ENCODE peak calls at places on chromosome 12, in nine cellular contexts. F is T-helper 1 cell; V is stimulated activated CD4-positive, alpha-beta T cell treated with anti-CD3 and anti-CD28 coated beads, TNF-alpha, amount 100 ng/mL, for 48 hours; K is tibial artery; Y is type B pancreatic cell; L is H4; H is hepatocyte; C is RPMI7951; Q is fibroblast of the conjunctiva. U is an unnamed sample.

GRCh38 chr12:45355750-45356149 is 139.9 kb downstream of the ANO6 start:
- DNase-seq in F (no peak), C (peak; percentile 41), K (no peak), L (no peak), Y (no peak), H (peak; percentile 64), V (no peak), Q (no peak), U (no peak)

GRCh38 chr12:123942277-123942653 is 30.4 kb downstream of the CCDC92 start:
- DNase-seq in V (no peak), C (no peak), H (no peak), L (no peak), F (no peak), Q (peak; percentile 49), K (no peak), Y (no peak), U (no peak)

GRCh38 chr12:13340149-13340548 is 143.6 kb downstream of the EMP1 start:
- DNase-seq in K (no peak), Y (no peak), F (no peak), V (no peak), L (no peak), Q (peak; percentile 5), H (no peak), C (no peak), U (no peak)

GRCh38 chr12:21934173-21934572 is 7.1 kb downstream of the ABCC9 start:
- DNase-seq in Y (no peak), L (no peak), V (no peak), K (no peak), Q (no peak), C (no peak), H (no peak), F (no peak), U (no peak)

GRCh38 chr12:100427078-100427477 is 46.6 kb upstream of the NR1H4 start:
- DNase-seq in L (peak; percentile 53), C (peak; percentile 3), K (no peak), F (no peak), V (no peak), Y (no peak), Q (peak; percentile 9), H (peak; percentile 60), U (no peak)

GRCh38 chr12:7190268-7191055 is 976 bp downstream of the PEX5 start:
- DNase-seq in K (peak; percentile 44), Q (no peak), Y (no peak), F (peak; percentile 5), C (peak; percentile 7), H (peak; percentile 39), V (peak; percentile 6), L (no peak), U (peak; percentile 27)

GRCh38 chr12:94590428-94590827 is 59.9 kb downstream of the TMCC3 start:
- DNase-seq in F (no peak), L (no peak), V (no peak), H (no peak), Q (no peak), K (no peak), Y (no peak), C (no peak), U (no peak)

GRCh38 chr12:2795291-2796186 is 769 bp downstream of the FKBP4 start:
- DNase-seq in K (peak; percentile 81), C (peak; percentile 56), Y (peak; percentile 79), H (peak; percentile 89), Q (peak; percentile 21), V (peak; percentile 79), L (peak; percentile 30), F (peak; percentile 76), U (peak; percentile 82)

GRCh38 chr12:124754949-124755800 is 108.5 kb downstream of the SCARB1 start:
- DNase-seq in H (peak; percentile 70), C (peak; percentile 98), V (no peak), L (peak; percentile 71), Q (peak; percentile 83), K (peak; percentile 92), F (no peak), Y (no peak), U (peak; percentile 87)

GRCh38 chr12:3959799-3960560 is 86.8 kb upstream of the PARP11 start:
- DNase-seq in Y (no peak), C (no peak), Q (no peak), L (no peak), H (no peak), V (no peak), K (no peak), F (no peak), U (no peak)

GRCh38 chr12:127381043-127381668 is 885.8 kb upstream of the TMEM132C start:
- DNase-seq in Q (no peak), Y (peak; percentile 80), C (peak; percentile 39), L (peak; percentile 34), H (peak; percentile 74), V (peak; percentile 9), K (no peak), F (no peak), U (peak; percentile 6)

GRCh38 chr12:105738036-105738435 is 400.7 kb downstream of the NUAK1 start:
- DNase-seq in C (peak; percentile 24), F (no peak), H (no peak), Y (no peak), Q (no peak), K (peak; percentile 55), L (peak; percentile 34), V (no peak), U (peak; percentile 55)

GRCh38 chr12:120093592-120094355 is 22.8 kb downstream of the RAB35 start:
- DNase-seq in L (no peak), C (no peak), Q (no peak), V (no peak), H (no peak), K (no peak), Y (no peak), F (no peak), U (no peak)

GRCh38 chr12:12505544-12506501 is 56.8 kb downstream of the DUSP16 start:
- DNase-seq in Q (peak; percentile 69), H (peak; percentile 37), V (no peak), Y (no peak), F (no peak), K (no peak), L (no peak), C (peak; percentile 90), U (peak; percentile 20)

GRCh38 chr12:104823985-104824441 is 134.1 kb downstream of the SLC41A2 start:
- DNase-seq in F (no peak), L (no peak), H (no peak), V (no peak), Q (no peak), K (peak; percentile 26), C (no peak), Y (no peak), U (no peak)

U was measured in heart right ventricle.